ENCODE peak calls at places on chromosomes 11 and 22, in seven cellular contexts. X, L, J, A, G, M and D are unnamed samples.

GRCh38 chr11:117900720-117901440 is 24.4 kb upstream of the FXYD6 start:
- DNase-seq in J (no peak), M (no peak), A (no peak), G (no peak), X (no peak), L (no peak), D (no peak)

GRCh38 chr11:32231909-32232493 is 141.1 kb downstream of the RCN1 start:
- DNase-seq in G (peak), M (peak), L (peak), A (peak), J (peak), X (peak), D (peak)

GRCh38 chr11:83025267-83025704 is 46.4 kb downstream of the RAB30 start:
- DNase-seq in J (no peak), A (no peak), L (no peak), G (peak), X (no peak), M (peak), D (no peak)

GRCh38 chr22:29872145-29872893 is 10.7 kb upstream of the MTMR3 start:
- DNase-seq in X (peak), L (peak), G (no peak), A (peak), M (no peak), J (no peak), D (no peak)

GRCh38 chr11:46272816-46273427 is 4.5 kb upstream of the CREB3L1 start:
- DNase-seq in X (no peak), A (no peak), L (no peak), G (peak), M (no peak), J (no peak), D (peak)

GRCh38 chr11:30006876-30007275 is 10.0 kb downstream of the KCNA4 start:
- DNase-seq in M (no peak), L (no peak), A (no peak), J (no peak), G (no peak), X (no peak), D (no peak)

GRCh38 chr11:66055021-66055420 is 2.9 kb downstream of the SF3B2 start:
- DNase-seq in J (no peak), X (no peak), L (no peak), A (no peak), G (no peak), M (no peak), D (no peak)

GRCh38 chr11:103649401-103649895 is 387.0 kb upstream of the DDI1 start:
- DNase-seq in L (no peak), A (no peak), X (no peak), G (no peak), M (peak), J (no peak), D (no peak)

GRCh38 chr22:50579752-50580151 is 1.5 kb upstream of the CPT1B start:
- DNase-seq in L (no peak), M (no peak), A (no peak), J (no peak), G (no peak), X (no peak), D (no peak)

GRCh38 chr11:123405123-123405592 is 24.9 kb upstream of the GRAMD1B start:
- DNase-seq in L (no peak), M (no peak), A (no peak), G (peak), J (no peak), X (peak), D (no peak)

GRCh38 chr11:76667856-76668255 is 2.7 kb downstream of the LRRC32 start:
- DNase-seq in M (no peak), A (no peak), L (peak), X (no peak), G (no peak), J (no peak), D (no peak)

GRCh38 chr11:120344302-120345004 is 8.2 kb downstream of the ARHGEF12 start:
- DNase-seq in L (no peak), M (no peak), X (no peak), G (peak), J (no peak), A (no peak), D (peak)

GRCh38 chr11:124868322-124869274 is 3.4 kb downstream of the ROBO3 start:
- DNase-seq in X (no peak), G (no peak), J (no peak), L (no peak), A (no peak), M (no peak), D (no peak)

GRCh38 chr11:117900144-117900651 is 23.7 kb upstream of the FXYD6 start:
- DNase-seq in J (no peak), L (no peak), A (no peak), X (no peak), M (no peak), G (no peak), D (no peak)

GRCh38 chr11:11230802-11231562 is 122.1 kb downstream of the CSNK2A3 start:
- DNase-seq in M (no peak), J (no peak), A (peak), G (no peak), L (peak), X (peak), D (no peak)

GRCh38 chr22:17968126-17968525 is 56.2 kb downstream of the MICAL3 start:
- DNase-seq in M (no peak), A (no peak), J (no peak), X (no peak), G (no peak), L (no peak), D (no peak)

GRCh38 chr11:95360382-95360781 is 129.4 kb upstream of the SESN3 start:
- DNase-seq in A (no peak), G (peak), X (no peak), J (no peak), L (no peak), M (no peak), D (no peak)

GRCh38 chr11:65793625-65794400 is 7.0 kb downstream of the OVOL1 start:
- DNase-seq in X (no peak), J (no peak), L (no peak), G (no peak), M (no peak), A (no peak), D (no peak)

GRCh38 chr22:37109242-37109917 is at the start of gene TMPRSS6:
- DNase-seq in M (no peak), L (no peak), A (no peak), G (no peak), X (no peak), J (no peak), D (no peak)

DNA sequence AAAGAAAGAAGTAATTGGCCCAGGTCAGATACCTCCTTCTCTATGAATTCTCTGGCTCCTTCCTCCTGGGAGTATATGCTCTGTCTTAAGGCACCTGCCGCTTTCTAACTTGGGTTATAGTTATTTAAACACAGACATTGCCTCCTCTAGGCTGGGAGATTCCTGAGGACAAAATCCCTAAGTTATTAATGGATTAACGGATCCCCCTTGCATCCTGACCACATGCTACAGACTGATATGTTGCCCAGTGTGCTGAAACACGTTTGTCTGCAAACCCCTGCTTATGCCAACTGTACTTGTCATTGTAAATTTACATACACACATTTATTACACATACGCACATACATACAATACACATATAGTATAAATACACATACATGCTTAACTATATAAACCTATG is 35.3 kb downstream of the PACSIN2 start:
- DNase-seq in G (no peak), M (no peak), L (no peak), X (no peak), A (no peak), J (no peak), D (no peak)
- H2BK5ac ChIP-seq in G (no peak), M (no peak), L (no peak), X (no peak), A (no peak), J (no peak), D (no peak)

GRCh38 chr11:133608496-133608895 is 76.2 kb upstream of the OPCML start:
- DNase-seq in A (no peak), X (no peak), M (no peak), G (no peak), L (no peak), J (no peak), D (no peak)
- H2BK5ac ChIP-seq in A (no peak), X (no peak), M (no peak), G (no peak), L (no peak), J (no peak), D (no peak)

DNA sequence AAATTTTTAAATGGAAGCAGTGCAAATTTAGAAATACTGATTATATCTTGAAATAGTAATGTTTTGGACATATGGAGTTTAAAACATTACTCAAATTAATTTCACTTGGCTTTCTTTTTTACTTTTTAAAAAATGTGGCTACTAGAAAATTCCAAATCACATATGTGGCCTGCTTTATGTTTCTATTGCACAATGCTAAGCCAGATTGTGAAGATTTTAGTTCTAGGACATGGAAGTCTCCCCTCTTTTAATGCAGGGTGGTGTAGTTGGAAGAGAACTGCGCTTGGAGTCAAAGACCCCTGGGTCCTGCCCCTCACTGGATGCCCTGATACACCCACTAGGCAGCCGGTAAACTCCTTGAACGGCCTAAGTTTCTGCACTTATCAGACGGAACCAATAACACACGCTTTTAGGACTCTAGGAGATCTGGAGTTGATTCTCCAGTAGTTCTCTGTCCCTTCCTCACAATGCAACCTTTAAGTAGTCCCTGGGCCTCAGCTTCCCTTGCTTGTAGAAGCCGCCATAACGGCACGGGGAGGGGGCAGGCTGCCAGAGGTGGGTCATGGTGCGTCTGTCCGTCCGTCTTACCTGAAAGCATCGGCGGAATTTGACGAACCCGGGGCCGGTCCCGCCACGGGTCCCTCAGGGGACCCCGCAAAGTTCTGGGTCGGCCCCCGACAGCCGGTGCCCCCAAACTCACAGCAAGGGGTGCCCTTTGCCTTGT is 498 bp downstream of the FAM227A start:
- DNase-seq in X (no peak), L (no peak), M (no peak), J (no peak), A (no peak), G (peak), D (peak)
- H2BK5ac ChIP-seq in X (no peak), L (no peak), M (no peak), J (peak), A (peak), G (no peak), D (no peak)

DNA sequence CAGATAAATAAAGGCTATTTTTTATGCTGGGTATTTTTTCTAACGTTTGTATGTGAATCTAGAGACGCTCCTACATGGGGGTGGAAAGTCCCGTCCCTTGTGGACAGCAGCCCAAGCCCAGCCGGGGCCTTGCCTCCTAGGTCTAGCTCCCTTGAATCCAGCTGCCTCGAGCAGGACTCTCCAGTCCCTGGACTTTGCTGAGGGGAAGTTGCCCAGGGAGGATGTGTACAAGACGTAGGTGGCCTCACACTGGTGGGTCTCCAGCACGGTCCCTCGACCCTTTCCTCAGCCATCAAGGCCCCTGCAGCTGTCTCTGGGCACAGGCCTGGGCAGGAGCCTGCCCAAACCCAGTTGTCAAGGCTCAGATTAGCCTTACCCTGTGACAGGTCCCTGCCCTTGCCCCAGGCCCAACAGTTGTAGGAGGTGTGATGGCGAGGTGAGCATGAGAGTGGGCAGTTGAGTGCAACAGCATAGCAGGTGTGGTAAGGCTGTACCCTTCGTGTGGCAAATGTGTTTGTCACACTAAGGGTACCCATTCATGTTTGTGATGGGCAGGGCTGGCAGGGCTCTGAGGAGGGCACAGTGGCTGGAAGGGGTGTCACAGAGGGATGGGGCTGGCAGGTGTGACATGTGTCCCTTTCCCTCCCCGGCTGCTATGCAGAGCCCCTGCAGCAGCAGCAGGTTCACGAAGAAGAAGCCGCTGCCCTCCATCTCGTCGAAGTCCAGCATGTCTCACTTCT is 3.4 kb downstream of the CCDC116 start:
- DNase-seq in M (no peak), J (no peak), A (no peak), L (no peak), G (no peak), X (no peak), D (no peak)
- H2BK5ac ChIP-seq in M (no peak), J (no peak), A (no peak), L (no peak), G (no peak), X (no peak), D (no peak)

GRCh38 chr22:35625763-35626162 is 8.6 kb upstream of the MB start:
- DNase-seq in L (no peak), A (no peak), X (no peak), J (no peak), G (no peak), M (no peak), D (no peak)
- H2BK5ac ChIP-seq in L (no peak), A (no peak), X (no peak), J (no peak), G (no peak), M (no peak), D (no peak)